ENCODE peak calls at places on chromosomes 1 and 21, in ten cellular contexts. I, C, U, M, N, S, T, Y, H and Z are unnamed samples. For H3K9me3, the result is how much of the 10 kb centered on the place peaks cover.

GRCh38 chr1:27366411-27367159 is at the start of gene MAP3K6:
- DNase-seq in I (peak), C (peak), U (peak), M (peak), N (peak), S (peak), T (peak), Y (no peak), H (no peak), Z (peak)

GRCh38 chr1:182278144-182279054 is 113.2 kb downstream of the GLUL start:
- DNase-seq in I (no peak), C (no peak), U (no peak), M (no peak), N (no peak), S (no peak), T (no peak), Y (no peak), H (no peak), Z (peak)

GRCh38 chr1:201718346-201719202 is 110.4 kb upstream of the IPO9 start:
- DNase-seq in I (no peak), C (peak), U (no peak), M (no peak), N (no peak), S (peak), T (no peak), Y (no peak), H (no peak), Z (no peak)

GRCh38 chr1:89143484-89143883 is 17.6 kb upstream of the GBP2 start:
- DNase-seq in I (no peak), C (no peak), U (no peak), M (no peak), N (no peak), S (no peak), T (no peak), Y (no peak), H (no peak), Z (no peak)

GRCh38 chr1:205748398-205749093 is 1.4 kb downstream of the NUCKS1 start:
- DNase-seq in I (no peak), C (peak), U (peak), M (peak), N (peak), S (no peak), T (no peak), Y (no peak), H (no peak), Z (no peak)

GRCh38 chr1:26449868-26450267 is 17.7 kb downstream of the DHDDS start:
- DNase-seq in I (no peak), C (no peak), U (no peak), M (no peak), N (no peak), S (no peak), T (no peak), Y (no peak), H (no peak), Z (no peak)

GRCh38 chr1:53959664-53960250 is 13.6 kb downstream of the LRRC42 start:
- DNase-seq in I (no peak), C (no peak), U (no peak), M (peak), N (no peak), S (no peak), T (no peak), Y (no peak), H (no peak), Z (no peak)

GRCh38 chr1:233518344-233518743 is 95.6 kb upstream of the KCNK1 start:
- DNase-seq in I (no peak), C (peak), U (peak), M (peak), N (peak), S (no peak), T (no peak), Y (no peak), H (no peak), Z (peak)

GRCh38 chr1:23423415-23424170 is 955 bp downstream of the TCEA3 start:
- DNase-seq in I (no peak), C (peak), U (peak), M (no peak), N (no peak), S (no peak), T (no peak), Y (no peak), H (no peak), Z (peak)

GRCh38 chr1:96698332-96698983 is 23.1 kb upstream of the PTBP2 start:
- DNase-seq in I (no peak), C (no peak), U (no peak), M (no peak), N (no peak), S (no peak), T (no peak), Y (no peak), H (no peak), Z (no peak)

GRCh38 chr1:192943108-192943507 is 116.1 kb downstream of the UCHL5 start:
- DNase-seq in I (no peak), C (no peak), U (no peak), M (no peak), N (no peak), S (no peak), T (no peak), Y (no peak), H (no peak), Z (no peak)

GRCh38 chr1:81999364-81999763 is 198.6 kb downstream of the ADGRL2 start:
- DNase-seq in I (no peak), C (no peak), U (no peak), M (peak), N (peak), S (no peak), T (no peak), Y (no peak), H (no peak), Z (no peak)

GRCh38 chr1:232333419-232333767 is 296.5 kb downstream of the SIPA1L2 start:
- DNase-seq in I (no peak), C (no peak), U (no peak), M (no peak), N (no peak), S (no peak), T (no peak), Y (no peak), H (no peak), Z (no peak)

GRCh38 chr1:116191294-116191693 is 80.1 kb downstream of the MAB21L3 start:
- DNase-seq in I (no peak), C (no peak), U (no peak), M (no peak), N (no peak), S (no peak), T (no peak), Y (no peak), H (no peak), Z (no peak)

GRCh38 chr21:33412832-33413519 is 9.8 kb downstream of the IFNGR2 start:
- DNase-seq in I (peak), C (peak), U (no peak), M (peak), N (no peak), S (no peak), T (no peak), Y (no peak), H (no peak), Z (no peak)

GRCh38 chr1:203320546-203321272 is 15.4 kb downstream of the BTG2 start:
- DNase-seq in I (no peak), C (peak), U (peak), M (peak), N (no peak), S (peak), T (peak), Y (peak), H (peak), Z (peak)

DNA sequence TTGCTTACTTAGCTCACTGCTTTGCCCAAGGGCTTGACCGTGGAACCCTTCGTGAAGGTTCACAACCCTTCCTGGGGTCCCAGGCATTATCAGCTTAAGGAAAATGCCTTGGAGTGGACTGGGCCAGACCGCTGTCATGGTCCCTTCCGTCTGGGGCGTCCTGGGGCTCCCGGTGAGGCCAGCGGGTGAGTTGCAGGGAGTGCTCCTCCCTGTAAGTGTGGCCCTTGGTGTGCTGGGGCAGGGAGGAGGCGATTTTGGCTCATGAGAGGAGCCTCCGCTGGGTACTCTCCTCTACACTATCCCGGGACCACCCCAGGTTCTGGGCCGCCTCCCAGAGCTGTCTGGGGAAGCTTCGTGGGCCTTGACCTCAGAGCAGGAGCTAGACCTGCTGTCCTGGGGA is 48.1 kb downstream of the AJAP1 start:
- DNase-seq in I (no peak), C (no peak), U (no peak), M (no peak), N (no peak), S (no peak), T (no peak), Y (no peak), H (no peak), Z (no peak)
- H3K9me3 ChIP-seq in I (under half), C (under half), U (under half), M (under half), N (under half), S (under half), T (under half), Y (under half), H (under half), Z (under half)

DNA sequence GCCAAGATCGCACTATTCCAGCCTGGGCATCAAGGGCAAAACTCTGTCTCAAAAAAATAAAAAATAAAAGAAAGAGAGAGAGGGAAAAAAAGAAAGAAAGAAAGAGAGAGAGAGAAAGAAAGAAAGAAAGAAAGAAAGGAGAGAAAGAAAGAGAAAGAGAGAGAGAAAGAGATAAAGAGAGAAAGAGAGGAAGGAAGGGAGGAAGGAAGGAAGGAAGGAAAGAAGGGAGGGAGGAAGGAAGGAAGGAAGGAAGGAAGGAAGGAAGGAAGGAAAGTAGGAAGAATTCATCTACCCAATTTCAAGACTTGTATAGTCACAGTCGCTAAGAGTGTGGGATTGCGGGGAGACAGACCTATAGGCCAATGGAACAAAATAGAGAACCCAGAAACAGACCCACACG is 290.6 kb downstream of the NPHP4 start:
- DNase-seq in I (no peak), C (no peak), U (no peak), M (no peak), N (no peak), S (no peak), T (no peak), Y (no peak), H (no peak), Z (no peak)
- H3K9me3 ChIP-seq in I (under half), C (under half), U (under half), M (under half), N (under half), S (under half), T (under half), Y (under half), H (under half), Z (under half)

DNA sequence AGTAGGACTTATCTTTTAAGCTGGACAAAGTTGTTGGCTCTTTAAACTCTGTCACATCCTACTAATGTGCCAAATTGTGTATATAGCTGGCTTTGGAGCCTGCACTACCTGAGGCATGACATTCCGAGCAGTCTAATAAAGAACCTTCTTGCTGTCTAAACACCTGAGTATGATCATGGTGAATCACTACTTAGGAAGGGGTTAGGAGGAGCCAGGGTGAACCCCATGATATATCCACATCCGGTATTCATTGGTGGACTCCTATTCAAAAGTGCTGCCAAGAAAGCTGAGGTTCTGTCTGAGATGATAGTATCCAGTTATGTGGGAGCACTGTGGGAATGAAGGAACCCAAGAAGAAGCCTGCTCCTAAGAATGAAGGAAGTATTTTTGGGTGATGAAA is 27.1 kb downstream of the CRNN start:
- DNase-seq in I (no peak), C (no peak), U (no peak), M (peak), N (no peak), S (no peak), T (no peak), Y (no peak), H (no peak), Z (no peak)
- H3K9me3 ChIP-seq in I (under half), C (under half), U (under half), M (under half), N (under half), S (under half), T (under half), Y (under half), H (under half), Z (under half)

GRCh38 chr1:248268178-248268577 is 9.6 kb downstream of the OR2T33 start:
- DNase-seq in I (no peak), C (no peak), U (no peak), M (no peak), N (no peak), S (no peak), T (no peak), Y (no peak), H (no peak), Z (no peak)
- H3K9me3 ChIP-seq in I (under half), C (under half), U (under half), M (under half), N (under half), S (under half), T (under half), Y (under half), H (under half), Z (under half)

GRCh38 chr1:6014130-6014999 is 22.1 kb upstream of the NPHP4 start:
- DNase-seq in I (peak), C (no peak), U (no peak), M (no peak), N (no peak), S (no peak), T (no peak), Y (no peak), H (no peak), Z (no peak)
- H3K9me3 ChIP-seq in I (under half), C (under half), U (under half), M (under half), N (under half), S (under half), T (under half), Y (under half), H (under half), Z (under half)

GRCh38 chr21:14585122-14585521 is 39.0 kb upstream of the SAMSN1 start:
- DNase-seq in I (no peak), C (no peak), U (no peak), M (no peak), N (no peak), S (no peak), T (no peak), Y (no peak), H (no peak), Z (no peak)
- H3K9me3 ChIP-seq in I (under half), C (under half), U (under half), M (under half), N (under half), S (under half), T (under half), Y (under half), H (under half), Z (under half)

GRCh38 chr21:24302400-24302799 is 1304.9 kb downstream of the MRPL39 start:
- DNase-seq in I (no peak), C (no peak), U (no peak), M (no peak), N (no peak), S (no peak), T (no peak), Y (no peak), H (no peak), Z (no peak)

DNA sequence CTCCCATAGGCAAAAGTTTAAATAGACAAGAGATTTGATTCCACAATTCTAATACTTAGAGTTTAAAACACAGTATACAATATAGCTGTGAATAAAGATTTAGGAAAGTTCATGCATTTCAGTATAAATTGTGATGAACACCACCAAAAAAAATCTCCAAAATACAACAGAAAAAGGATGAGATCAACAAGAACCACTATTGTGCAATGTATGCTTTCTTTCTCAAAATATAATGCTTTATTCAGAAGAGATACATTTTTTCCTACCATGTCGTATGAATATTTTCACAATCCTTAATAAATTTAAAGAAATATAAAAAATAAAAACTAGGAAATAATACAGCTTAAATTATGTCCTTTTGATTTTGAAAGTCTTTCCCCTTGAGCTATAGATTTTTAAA is 1309.2 kb downstream of the MRPL39 start:
- DNase-seq in I (no peak), C (no peak), U (no peak), M (no peak), N (no peak), S (no peak), T (no peak), Y (no peak), H (no peak), Z (no peak)
- H3K9me3 ChIP-seq in I (under half), C (under half), U (under half), M (under half), N (under half), S (under half), T (under half), Y (under half), H (under half), Z (under half)

GRCh38 chr1:209896346-209896745 is 41.7 kb upstream of the SYT14 start:
- DNase-seq in I (no peak), C (no peak), U (no peak), M (peak), N (no peak), S (no peak), T (no peak), Y (no peak), H (no peak), Z (no peak)

GRCh38 chr1:209890606-209891330 is 47.2 kb upstream of the SYT14 start:
- DNase-seq in I (no peak), C (no peak), U (no peak), M (peak), N (no peak), S (no peak), T (no peak), Y (no peak), H (no peak), Z (no peak)

GRCh38 chr1:209895709-209896108 is 42.3 kb upstream of the SYT14 start:
- DNase-seq in I (no peak), C (no peak), U (no peak), M (peak), N (no peak), S (no peak), T (no peak), Y (no peak), H (no peak), Z (peak)

GRCh38 chr1:209889077-209889418 is 49.0 kb upstream of the SYT14 start:
- DNase-seq in I (no peak), C (no peak), U (no peak), M (no peak), N (no peak), S (no peak), T (no peak), Y (no peak), H (no peak), Z (no peak)

GRCh38 chr1:209893751-209894150 is 44.3 kb upstream of the SYT14 start:
- DNase-seq in I (no peak), C (no peak), U (no peak), M (no peak), N (no peak), S (no peak), T (no peak), Y (no peak), H (no peak), Z (no peak)
- H3K9me3 ChIP-seq in I (under half), C (under half), U (under half), M (under half), N (under half), S (under half), T (under half), Y (under half), H (under half), Z (under half)

GRCh38 chr1:174324493-174324892 is 123.3 kb upstream of the GPR52 start:
- DNase-seq in I (no peak), C (no peak), U (no peak), M (no peak), N (no peak), S (no peak), T (no peak), Y (no peak), H (no peak), Z (no peak)
- H3K9me3 ChIP-seq in I (under half), C (under half), U (under half), M (under half), N (under half), S (under half), T (under half), Y (under half), H (under half), Z (under half)

GRCh38 chr1:185654199-185654951 is 79.8 kb upstream of the HMCN1 start:
- DNase-seq in I (no peak), C (no peak), U (no peak), M (no peak), N (no peak), S (no peak), T (no peak), Y (no peak), H (no peak), Z (no peak)

GRCh38 chr1:185653615-185654014 is 80.6 kb upstream of the HMCN1 start:
- DNase-seq in I (no peak), C (no peak), U (no peak), M (no peak), N (no peak), S (no peak), T (no peak), Y (no peak), H (no peak), Z (no peak)

GRCh38 chr1:185648858-185649589 is 85.2 kb upstream of the HMCN1 start:
- DNase-seq in I (no peak), C (no peak), U (no peak), M (no peak), N (no peak), S (no peak), T (no peak), Y (no peak), H (no peak), Z (no peak)

GRCh38 chr1:185652348-185652747 is 81.8 kb upstream of the HMCN1 start:
- DNase-seq in I (no peak), C (no peak), U (no peak), M (no peak), N (no peak), S (no peak), T (no peak), Y (no peak), H (no peak), Z (no peak)

DNA sequence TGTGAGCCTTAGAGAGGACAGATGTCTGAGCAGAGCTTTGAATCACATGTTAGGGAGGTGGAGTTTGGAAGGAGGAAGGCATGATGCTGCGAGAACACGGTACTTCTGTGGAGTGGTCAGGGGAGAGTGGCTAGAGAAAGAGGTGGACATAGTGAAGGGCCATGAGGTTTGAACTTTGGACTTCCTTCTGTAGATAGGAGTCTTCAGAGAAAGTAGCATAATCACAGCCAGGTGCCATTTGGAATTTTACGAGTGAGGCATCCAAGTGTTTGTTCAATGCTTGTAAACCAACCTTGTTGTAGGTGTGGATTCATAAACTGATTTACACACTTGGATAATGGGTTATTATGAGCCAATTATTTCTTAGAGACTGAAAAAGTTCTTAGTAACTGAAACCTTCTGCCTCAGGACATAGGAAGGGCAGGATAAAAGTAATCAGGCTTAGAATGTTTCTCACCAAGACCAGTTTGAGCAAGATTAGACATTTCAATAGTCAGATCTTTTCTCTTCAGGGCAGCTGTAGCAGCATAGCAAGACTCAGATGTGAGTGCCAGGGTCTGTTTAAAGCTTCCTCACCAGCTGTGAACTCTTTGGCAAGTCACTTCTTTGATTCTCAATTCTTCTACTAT is 83.5 kb upstream of the HMCN1 start:
- DNase-seq in I (no peak), C (peak), U (no peak), M (peak), N (no peak), S (no peak), T (no peak), Y (no peak), H (no peak), Z (no peak)
- H3K9me3 ChIP-seq in I (under half), C (under half), U (under half), M (under half), N (under half), S (under half), T (under half), Y (under half), H (under half), Z (under half)